ENCODE peak calls at places on chromosomes 1 and 21, in four cellular contexts. W, L, I and F are unnamed samples.

GRCh38 chr21:22342855-22343254 is 1344.6 kb downstream of the NCAM2 start:
- ATAC-seq in W (no peak), L (no peak), I (no peak), F (no peak)

GRCh38 chr1:173413271-173413707 is 63.8 kb upstream of the PRDX6 start:
- ATAC-seq in W (no peak), L (no peak), I (no peak), F (no peak)

GRCh38 chr1:44631333-44631646 is 43.0 kb downstream of the TMEM53 start:
- ATAC-seq in W (peak), L (peak), I (no peak), F (no peak)

GRCh38 chr1:99728494-99729235 is 37.8 kb downstream of the FRRS1 start:
- ATAC-seq in W (no peak), L (no peak), I (no peak), F (no peak)

GRCh38 chr1:37915484-37916093 is 31.3 kb downstream of the INPP5B start:
- ATAC-seq in W (no peak), L (no peak), I (no peak), F (no peak)

GRCh38 chr1:41870076-41870562 is 48.6 kb downstream of the HIVEP3 start:
- ATAC-seq in W (peak), L (no peak), I (peak), F (no peak)

GRCh38 chr1:188857526-188858087 is 1620.1 kb downstream of the BRINP3 start:
- ATAC-seq in W (no peak), L (peak), I (no peak), F (no peak)

GRCh38 chr1:64545118-64545916 is 75.4 kb downstream of the CACHD1 start:
- ATAC-seq in W (peak), L (no peak), I (no peak), F (no peak)

GRCh38 chr1:14115976-14116375 is 416.0 kb downstream of the PRDM2 start:
- ATAC-seq in W (no peak), L (no peak), I (no peak), F (no peak)

GRCh38 chr1:181443231-181443853 is 40.0 kb upstream of the CACNA1E start:
- ATAC-seq in W (no peak), L (no peak), I (no peak), F (no peak)

GRCh38 chr1:4045397-4046010 is 145.4 kb upstream of the C1orf174 start:
- ATAC-seq in W (no peak), L (no peak), I (no peak), F (no peak)

GRCh38 chr1:185813401-185813979 is 79.3 kb downstream of the HMCN1 start:
- ATAC-seq in W (no peak), L (no peak), I (peak), F (no peak)

GRCh38 chr1:1001057-1001630 is 1.2 kb upstream of the HES4 start:
- ATAC-seq in W (no peak), L (no peak), I (no peak), F (no peak)

GRCh38 chr1:164250365-164250764 is 308.6 kb upstream of the PBX1 start:
- ATAC-seq in W (no peak), L (no peak), I (no peak), F (no peak)

GRCh38 chr1:7771673-7772299 is 690 bp downstream of the VAMP3 start:
- ATAC-seq in W (no peak), L (peak), I (peak), F (no peak)

GRCh38 chr21:28227881-28228623 is 764.6 kb downstream of the LTN1 start:
- ATAC-seq in W (no peak), L (no peak), I (no peak), F (peak)